ENCODE peak calls at places on chromosomes 11 and 22, in seven cellular contexts. M, V, A, X, T, J and P are unnamed samples.

GRCh38 chr11:116217006-116217405 is 555.8 kb downstream of the BUD13 start:
- DNase-seq in T (peak), X (peak), J (peak), M (peak), V (no peak), A (peak), P (no peak)

GRCh38 chr11:134838708-134839107 is 426.7 kb upstream of the B3GAT1 start:
- DNase-seq in T (no peak), V (no peak), A (no peak), X (no peak), M (no peak), J (no peak), P (no peak)

GRCh38 chr11:16011396-16011795 is 344.9 kb downstream of the SOX6 start:
- DNase-seq in T (no peak), J (no peak), M (no peak), V (no peak), X (no peak), A (no peak), P (no peak)

GRCh38 chr22:48943567-48944432 is 883.9 kb downstream of the BRD1 start:
- DNase-seq in A (peak), X (peak), J (no peak), V (no peak), M (no peak), T (peak), P (no peak)

GRCh38 chr11:127037001-127037400 is 36.4 kb upstream of the KIRREL3 start:
- DNase-seq in A (no peak), M (no peak), T (no peak), V (no peak), J (no peak), X (no peak), P (no peak)

GRCh38 chr11:61784506-61784805 is 7.9 kb downstream of the TMEM258 start:
- DNase-seq in M (no peak), J (no peak), X (no peak), A (no peak), T (no peak), V (no peak), P (no peak)

GRCh38 chr11:70040869-70041501 is 37.1 kb upstream of the ANO1 start:
- DNase-seq in V (no peak), X (no peak), T (no peak), M (no peak), J (no peak), A (no peak), P (no peak)

GRCh38 chr11:61919841-61920631 is 2.7 kb upstream of the RAB3IL1 start:
- DNase-seq in T (no peak), V (no peak), M (no peak), A (peak), J (peak), X (no peak), P (no peak)

GRCh38 chr22:44879301-44879680 is 126.9 kb downstream of the ARHGAP8 start:
- DNase-seq in M (no peak), A (no peak), V (no peak), T (no peak), X (no peak), J (peak), P (no peak)

GRCh38 chr11:68212421-68213134 is 518 bp downstream of the KMT5B start:
- DNase-seq in V (peak), J (peak), X (peak), M (peak), T (peak), A (peak), P (peak)

GRCh38 chr11:15843309-15843857 is 513.0 kb downstream of the SOX6 start:
- DNase-seq in A (no peak), X (peak), T (no peak), M (peak), V (no peak), J (no peak), P (peak)

GRCh38 chr11:65471410-65471762 is 27.5 kb upstream of the MALAT1 start:
- DNase-seq in X (peak), A (peak), M (peak), J (no peak), T (peak), V (no peak), P (peak)

GRCh38 chr11:65352783-65353182 is 1.8 kb upstream of the TIGD3 start:
- DNase-seq in J (no peak), X (no peak), V (no peak), A (no peak), M (peak), T (no peak), P (no peak)

GRCh38 chr11:113332638-113333329 is 18.4 kb downstream of the TTC12 start:
- DNase-seq in A (no peak), J (no peak), V (no peak), M (no peak), T (no peak), X (no peak), P (no peak)